ENCODE peak calls at places on chromosomes 16 and 17, in five cellular contexts. L, X, G, I and E are unnamed samples.

GRCh38 chr17:29216856-29217255 is 29.8 kb upstream of the CRYBA1 start:
- DNase-seq in L (no peak), X (no peak), G (no peak), I (no peak), E (no peak)

GRCh38 chr17:65495255-65496060 is 66.0 kb downstream of the AXIN2 start:
- DNase-seq in L (no peak), X (peak), G (no peak), I (peak), E (no peak)

GRCh38 chr16:4597174-4597573 is 17.5 kb downstream of the UBALD1 start:
- DNase-seq in L (no peak), X (no peak), G (peak), I (no peak), E (no peak)

GRCh38 chr17:77965354-77965753 is 6.9 kb downstream of the TNRC6C start:
- DNase-seq in L (no peak), X (no peak), G (no peak), I (no peak), E (no peak)

GRCh38 chr17:62597920-62598319 is 29.6 kb upstream of the MRC2 start:
- DNase-seq in L (no peak), X (no peak), G (no peak), I (no peak), E (no peak)

GRCh38 chr16:83542491-83542890 is 265.3 kb upstream of the HSBP1 start:
- DNase-seq in L (no peak), X (no peak), G (no peak), I (no peak), E (no peak)

GRCh38 chr16:75322706-75323105 is 71.3 kb upstream of the BCAR1 start:
- DNase-seq in L (no peak), X (no peak), G (no peak), I (no peak), E (peak)

GRCh38 chr16:9090101-9090959 is 1.1 kb upstream of the HAPSTR1 start:
- DNase-seq in L (peak), X (no peak), G (peak), I (no peak), E (no peak)

GRCh38 chr16:57645691-57646387 is 17.4 kb downstream of the ADGRG1 start:
- DNase-seq in L (no peak), X (no peak), G (no peak), I (no peak), E (no peak)

GRCh38 chr16:15951852-15952251 is 2.4 kb downstream of the ABCC1 start:
- DNase-seq in L (no peak), X (no peak), G (no peak), I (no peak), E (no peak)

GRCh38 chr17:75344664-75345063 is 55.4 kb upstream of the SLC25A19 start:
- DNase-seq in L (peak), X (no peak), G (no peak), I (no peak), E (no peak)

GRCh38 chr17:35801583-35802224 is 6.3 kb upstream of the MMP28 start:
- DNase-seq in L (peak), X (no peak), G (peak), I (no peak), E (peak)

GRCh38 chr16:58615280-58615679 is 14.3 kb downstream of the CNOT1 start:
- DNase-seq in L (no peak), X (no peak), G (no peak), I (no peak), E (no peak)

GRCh38 chr16:87595712-87596111 is 6.6 kb upstream of the JPH3 start:
- DNase-seq in L (no peak), X (no peak), G (no peak), I (no peak), E (no peak)

GRCh38 chr16:48913384-48913783 is 303.4 kb upstream of the N4BP1 start:
- DNase-seq in L (no peak), X (no peak), G (no peak), I (no peak), E (no peak)

GRCh38 chr16:66510711-66511614 is 39.0 kb downstream of the TK2 start:
- DNase-seq in L (no peak), X (no peak), G (no peak), I (no peak), E (peak)

GRCh38 chr16:72723781-72724180 is 324.1 kb downstream of the ZFHX3 start:
- DNase-seq in L (no peak), X (no peak), G (no peak), I (peak), E (no peak)

GRCh38 chr16:28603381-28604185 is 6.3 kb downstream of the SULT1A1 start:
- DNase-seq in L (no peak), X (no peak), G (no peak), I (no peak), E (no peak)

GRCh38 chr17:27504188-27504995 is 48.1 kb downstream of the KSR1 start:
- DNase-seq in L (no peak), X (no peak), G (no peak), I (no peak), E (no peak)

GRCh38 chr17:76643553-76644148 is at the start of gene ST6GALNAC1:
- DNase-seq in L (peak), X (no peak), G (no peak), I (no peak), E (no peak)
- TF ChIP-seq JUND in L (peak), X (no peak), G (no peak), I (no peak), E (no peak)

GRCh38 chr17:633641-634091 is 81.0 kb downstream of the VPS53 start:
- DNase-seq in L (no peak), X (no peak), G (no peak), I (no peak), E (peak)
- TF ChIP-seq JUND in L (no peak), X (no peak), G (no peak), I (no peak), E (no peak)

DNA sequence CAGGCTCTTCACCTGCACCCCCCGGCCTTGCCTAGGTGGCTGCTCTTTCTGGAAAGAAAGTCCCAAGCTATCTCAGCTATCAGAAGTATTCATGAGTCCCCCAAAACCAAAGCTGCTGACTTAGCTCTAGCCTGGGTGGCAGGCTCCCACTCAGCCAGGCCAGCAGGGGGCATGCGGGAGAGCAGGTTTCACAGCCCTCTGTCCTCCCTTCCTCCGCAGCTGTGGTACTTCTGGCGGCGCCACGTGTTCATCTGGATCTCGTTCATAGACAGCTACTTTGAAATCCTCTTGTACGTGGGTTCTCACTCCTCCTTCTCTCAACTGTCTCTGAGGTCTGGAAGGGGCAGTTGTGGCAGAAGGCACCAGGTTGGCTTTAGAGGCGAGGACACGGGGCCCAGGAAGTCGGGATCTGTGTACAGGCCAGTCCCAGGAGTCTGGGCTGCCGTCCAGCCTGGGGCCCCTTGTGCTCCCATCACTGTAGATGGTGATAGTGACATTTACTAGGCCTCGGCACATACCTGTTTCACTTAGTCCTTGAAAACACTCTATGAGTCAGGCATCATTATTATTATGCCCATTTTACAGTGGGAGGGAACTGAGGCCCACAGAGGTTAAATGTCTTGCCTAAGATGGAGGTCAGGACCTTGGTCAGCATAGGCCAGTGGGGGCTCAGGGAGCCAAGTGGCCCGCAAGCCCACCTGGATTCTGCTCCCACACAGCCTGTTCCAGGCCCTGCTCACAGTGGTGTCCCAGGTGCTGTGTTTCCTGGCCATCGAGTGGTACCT is 12.9 kb downstream of the TRPV2 start:
- DNase-seq in L (peak), X (no peak), G (peak), I (no peak), E (no peak)
- TF ChIP-seq JUND in L (no peak), X (no peak), G (no peak), I (no peak), E (no peak)

GRCh38 chr16:85466989-85467388 is 146.1 kb upstream of the GSE1 start:
- DNase-seq in L (no peak), X (no peak), G (no peak), I (no peak), E (no peak)

GRCh38 chr16:85463672-85464071 is 149.4 kb upstream of the GSE1 start:
- DNase-seq in L (no peak), X (no peak), G (no peak), I (no peak), E (no peak)

GRCh38 chr16:85463228-85463611 is 149.9 kb upstream of the GSE1 start:
- DNase-seq in L (peak), X (no peak), G (no peak), I (no peak), E (peak)

GRCh38 chr16:85464342-85465305 is 148.5 kb upstream of the GSE1 start:
- DNase-seq in L (no peak), X (no peak), G (no peak), I (no peak), E (peak)

DNA sequence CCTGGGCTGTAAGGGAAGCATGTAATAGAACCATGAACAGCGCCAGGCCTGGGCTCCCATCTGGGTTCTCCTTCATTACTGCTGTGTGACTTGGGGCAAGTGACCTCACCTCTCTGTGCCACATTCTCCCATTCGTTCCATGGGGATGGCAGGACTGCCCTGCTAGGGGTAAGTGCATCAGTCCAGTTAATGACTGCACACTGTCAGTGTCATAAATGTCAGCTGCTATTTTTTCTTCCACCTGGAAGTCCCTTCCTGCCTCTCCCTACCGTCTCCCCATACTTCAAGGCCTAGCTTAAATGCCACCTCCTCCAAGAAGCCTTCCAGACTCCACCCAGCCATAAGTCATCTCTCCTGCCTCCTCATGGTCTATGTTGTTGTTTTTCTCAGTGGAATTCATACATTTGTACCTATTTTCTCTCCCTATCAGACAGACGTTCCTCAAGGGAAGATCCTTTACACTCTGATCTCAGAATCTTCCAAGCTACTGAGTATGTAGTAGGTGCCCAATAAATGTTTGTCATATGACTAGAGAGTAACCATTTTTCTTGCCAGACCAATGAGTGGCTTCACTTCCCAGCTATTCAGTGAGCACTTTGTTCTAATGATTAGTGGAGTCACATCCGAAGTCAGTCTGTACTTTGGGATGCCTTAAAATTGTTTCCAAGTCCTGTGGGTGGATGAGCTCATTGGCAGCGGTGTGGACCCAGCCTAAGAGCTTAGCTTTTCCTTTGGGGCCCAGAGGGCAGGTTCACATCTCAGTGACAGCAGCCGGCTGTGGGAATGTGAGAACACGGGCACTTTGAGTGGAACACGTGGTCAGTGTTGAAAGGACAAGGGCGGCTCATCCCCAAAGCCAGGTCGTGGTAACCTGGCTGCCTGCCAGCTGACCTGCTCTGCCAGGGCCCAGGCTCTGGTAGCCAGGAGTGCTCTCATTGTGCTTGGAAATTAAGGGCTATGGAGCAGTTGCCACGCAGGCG is 147.5 kb upstream of the GSE1 start:
- DNase-seq in L (no peak), X (no peak), G (peak), I (no peak), E (peak)
- TF ChIP-seq JUND in L (no peak), X (no peak), G (no peak), I (no peak), E (no peak)

GRCh38 chr17:391850-392249 is 39.2 kb upstream of the RPH3AL start:
- DNase-seq in L (no peak), X (no peak), G (no peak), I (no peak), E (no peak)
- TF ChIP-seq JUND in L (no peak), X (no peak), G (no peak), I (no peak), E (no peak)